ENCODE peak calls at places on chromosomes 13 and 19, in four cellular contexts. J is tibial artery, N is esophagus muscularis mucosa, A is breast epithelium. U is an unnamed sample.

GRCh38 chr13:92994056-92994455 is 232.6 kb upstream of the GPC6 start:
- DNase-seq in J (no peak), N (no peak), A (no peak), U (peak; percentile 76)

GRCh38 chr13:51806571-51806970 is 2.6 kb upstream of the DHRS12 start:
- DNase-seq in J (no peak), N (no peak), A (no peak), U (no peak)

GRCh38 chr13:31134055-31134711 is 27.5 kb downstream of the HSPH1 start:
- DNase-seq in J (no peak), N (no peak), A (no peak), U (no peak)

GRCh38 chr19:46144756-46145155 is 3.3 kb upstream of the IGFL2 start:
- DNase-seq in J (no peak), N (peak; percentile 47), A (no peak), U (no peak)

GRCh38 chr13:75485286-75486062 is 3.5 kb upstream of the TBC1D4 start:
- DNase-seq in J (no peak), N (no peak), A (peak; percentile 56), U (no peak)

GRCh38 chr13:35055705-35056104 is 113.6 kb downstream of the NBEA start:
- DNase-seq in J (no peak), N (no peak), A (no peak), U (no peak)

GRCh38 chr19:16668176-16668575 is 7.2 kb downstream of the TMEM38A start:
- DNase-seq in J (no peak), N (no peak), A (no peak), U (no peak)

GRCh38 chr19:51676566-51677083 is 16.5 kb upstream of the SPACA6 start:
- DNase-seq in J (no peak), N (no peak), A (no peak), U (no peak)

GRCh38 chr19:51339313-51339686 is 2.6 kb downstream of the VSIG10L start:
- DNase-seq in J (peak; percentile 72), N (no peak), A (peak; percentile 23), U (no peak)

GRCh38 chr13:89923731-89924130 is 1423.8 kb upstream of the MIR17HG start:
- DNase-seq in J (no peak), N (no peak), A (no peak), U (no peak)

GRCh38 chr13:47415048-47415447 is 518.2 kb upstream of the HTR2A start:
- DNase-seq in J (no peak), N (no peak), A (peak; percentile 63), U (no peak)

GRCh38 chr13:21528616-21529015 is 69.5 kb upstream of the ZDHHC20 start:
- DNase-seq in J (no peak), N (no peak), A (no peak), U (no peak)

GRCh38 chr13:74570834-74571233 is 436.6 kb upstream of the KLF12 start:
- DNase-seq in J (no peak), N (no peak), A (no peak), U (no peak)

GRCh38 chr19:51365211-51366049 is 758 bp downstream of the ETFB start:
- DNase-seq in J (no peak), N (no peak), A (no peak), U (peak; percentile 29)

GRCh38 chr19:30731596-30731995 is 359.4 kb downstream of the ZNF536 start:
- DNase-seq in J (no peak), N (no peak), A (no peak), U (no peak)

DNA sequence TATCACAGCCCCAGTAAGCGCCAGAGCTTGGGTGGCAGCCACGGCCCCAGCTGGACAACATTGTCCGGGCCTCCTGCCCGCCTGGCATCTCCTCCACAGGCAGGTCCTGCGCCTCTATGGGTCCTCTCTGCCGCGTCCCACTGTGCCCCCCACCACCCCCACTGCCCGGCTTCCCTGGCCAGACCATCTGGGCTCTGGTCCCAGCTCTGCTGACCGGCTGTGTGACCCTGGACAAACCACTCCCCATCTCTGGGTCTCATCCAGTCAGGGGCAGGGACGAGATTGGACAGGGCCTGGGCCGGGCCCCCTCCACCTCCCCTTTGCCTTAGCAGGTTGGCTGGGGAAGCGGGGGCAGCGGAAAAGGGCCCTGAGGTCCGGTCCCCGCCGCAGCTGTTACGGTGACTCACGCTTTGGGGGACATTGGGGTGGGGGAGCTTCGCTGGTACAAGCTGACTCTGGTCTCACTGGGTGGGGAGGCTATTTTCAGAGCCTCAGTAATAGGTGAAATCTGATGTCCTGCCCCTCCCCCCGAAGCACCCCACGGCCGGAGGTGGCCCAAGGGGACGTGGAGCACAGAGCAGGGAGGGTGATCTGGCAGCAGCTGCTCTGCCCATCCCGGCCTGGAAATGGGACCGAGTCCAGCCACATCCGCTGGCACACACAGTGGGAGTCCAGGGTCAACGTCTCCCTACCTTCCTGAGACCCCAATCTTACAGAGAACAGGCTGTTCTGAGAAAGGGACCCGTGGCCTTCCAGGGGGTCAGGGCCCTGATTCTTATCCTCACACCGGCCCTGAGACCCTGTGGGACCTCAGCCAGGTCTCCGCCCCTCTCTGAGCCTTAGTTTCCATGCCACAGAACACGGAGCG is 9.1 kb downstream of the NFIC start:
- DNase-seq in J (peak; percentile 99), N (peak; percentile 96), A (peak; percentile 69), U (no peak)
- H3K27ac ChIP-seq in J (peak overlapping the region; percentile 100), N (peak overlapping the region; percentile 100), A (peak overlapping the region; percentile 94), U (no peak overlapping the region)

DNA sequence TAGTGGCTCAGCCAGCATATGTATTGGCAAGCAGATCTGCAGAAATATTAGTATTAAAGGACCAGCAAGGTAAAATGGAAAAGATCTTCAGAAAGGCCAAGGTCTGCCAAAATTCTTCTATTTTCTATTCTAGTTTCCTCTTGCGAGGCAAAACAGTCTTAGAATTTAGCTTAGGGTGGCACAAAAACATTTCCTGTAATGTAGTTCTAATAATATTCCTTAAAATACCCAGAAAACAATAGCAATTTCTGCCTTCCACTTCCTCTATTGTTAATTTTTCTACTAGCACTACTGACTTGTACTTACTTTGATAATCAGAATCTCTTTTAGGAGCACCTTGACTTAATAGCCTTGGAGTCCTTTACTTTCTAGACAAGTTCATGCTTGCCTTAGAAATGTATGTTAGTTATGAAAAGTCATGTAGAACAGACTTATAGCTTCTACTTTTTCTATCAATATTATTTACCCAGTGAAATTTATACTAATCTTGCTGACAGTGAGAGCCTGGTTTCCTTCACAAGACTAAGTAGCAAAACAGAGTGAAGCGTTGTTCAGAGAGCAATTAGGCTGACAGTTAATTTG is 23.8 kb upstream of the LPAR6 start:
- DNase-seq in J (no peak), N (no peak), A (no peak), U (no peak)
- H3K27ac ChIP-seq in J (peak overlapping the region; percentile 68), N (peak overlapping the region; percentile 30), A (peak overlapping the region; percentile 0), U (peak overlapping the region; percentile 18)

GRCh38 chr19:38669532-38669931 is 22.1 kb downstream of the ACTN4 start:
- DNase-seq in J (no peak), N (no peak), A (no peak), U (no peak)
- H3K27ac ChIP-seq in J (peak overlapping the region; percentile 94), N (peak overlapping the region; percentile 92), A (peak overlapping the region; percentile 99), U (no peak overlapping the region)

DNA sequence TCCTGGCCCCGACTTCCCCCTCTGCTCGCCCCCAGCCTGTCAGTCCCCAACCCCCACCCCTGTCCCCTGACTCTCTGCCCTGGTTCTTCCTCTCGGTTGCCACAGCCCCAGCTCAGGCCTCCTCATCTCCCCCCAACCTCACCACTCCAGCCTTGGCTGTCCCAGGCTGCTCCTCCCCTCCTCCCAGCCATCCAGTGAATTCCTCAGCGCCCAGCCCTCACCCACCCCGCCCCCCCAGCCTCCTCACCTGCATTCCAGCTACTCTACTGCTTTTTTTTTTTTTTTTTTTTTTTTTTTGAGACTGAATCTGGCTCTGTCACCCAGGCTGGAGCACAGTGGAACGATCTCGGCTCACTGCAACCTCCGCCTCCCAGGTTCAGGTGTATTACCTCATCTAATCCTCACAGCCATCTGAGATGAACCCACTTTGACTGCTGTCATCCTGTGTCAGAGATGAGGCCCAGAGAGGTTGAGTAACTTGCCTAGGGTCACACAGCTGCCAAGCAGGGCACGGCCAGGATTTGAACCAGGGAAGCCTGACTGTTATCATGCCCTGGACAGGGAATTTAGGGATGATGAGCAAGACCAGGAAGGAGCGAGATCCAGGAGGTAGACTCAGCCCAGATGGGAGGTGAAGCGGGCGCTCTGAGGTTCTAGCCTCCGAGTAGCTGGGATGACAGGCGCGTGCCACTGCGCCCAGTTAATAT is 2.6 kb downstream of the SULT2B1 start:
- DNase-seq in J (no peak), N (no peak), A (no peak), U (no peak)
- H3K27ac ChIP-seq in J (no peak overlapping the region), N (no peak overlapping the region), A (peak overlapping the region; percentile 77), U (no peak overlapping the region)

GRCh38 chr13:112248909-112249592 is 127.1 kb upstream of the SPACA7 start:
- DNase-seq in J (no peak), N (peak; percentile 75), A (no peak), U (no peak)
- H3K27ac ChIP-seq in J (no peak overlapping the region), N (no peak overlapping the region), A (no peak overlapping the region), U (no peak overlapping the region)

GRCh38 chr13:24348385-24348784 is 39.0 kb downstream of the C1QTNF9 start:
- DNase-seq in J (no peak), N (peak; percentile 74), A (no peak), U (no peak)
- H3K27ac ChIP-seq in J (no peak overlapping the region), N (no peak overlapping the region), A (no peak overlapping the region), U (no peak overlapping the region)

GRCh38 chr13:79320433-79320832 is 85.6 kb downstream of the RBM26 start:
- DNase-seq in J (no peak), N (no peak), A (no peak), U (no peak)

GRCh38 chr13:79317856-79318255 is 88.2 kb downstream of the RBM26 start:
- DNase-seq in J (no peak), N (no peak), A (no peak), U (no peak)

GRCh38 chr13:79314652-79315051 is 91.4 kb downstream of the RBM26 start:
- DNase-seq in J (no peak), N (no peak), A (no peak), U (no peak)

GRCh38 chr13:79318664-79319063 is 87.4 kb downstream of the RBM26 start:
- DNase-seq in J (no peak), N (no peak), A (no peak), U (no peak)
- H3K27ac ChIP-seq in J (no peak overlapping the region), N (no peak overlapping the region), A (no peak overlapping the region), U (no peak overlapping the region)

U was measured in foreskin keratinocyte.